ENCODE peak calls at places on chromosomes 3 and 15, in four cellular contexts. V is K562, O is GM12878, Q is HepG2. R is an unnamed sample.

GRCh38 chr15:77504310-77504709 is 83.6 kb downstream of the HMG20A start:
- DNase-seq in V (no peak), Q (no peak), O (no peak), R (no peak)

GRCh38 chr3:140630866-140631265 is 47.0 kb upstream of the TRIM42 start:
- DNase-seq in V (no peak), O (no peak), Q (no peak), R (no peak)

GRCh38 chr3:87203807-87204206 is 23.3 kb upstream of the CHMP2B start:
- DNase-seq in Q (no peak), O (no peak), V (no peak), R (no peak)

GRCh38 chr3:182704926-182705325 is 88.4 kb upstream of the ATP11B start:
- DNase-seq in O (no peak), Q (no peak), V (peak; percentile 62), R (peak; percentile 65)

GRCh38 chr3:197485143-197485542 is 70.6 kb downstream of the BDH1 start:
- DNase-seq in Q (no peak), V (no peak), O (no peak), R (no peak)

GRCh38 chr3:177211503-177212277 is 14.4 kb upstream of the TBL1XR1 start:
- DNase-seq in O (no peak), V (no peak), Q (peak; percentile 74), R (no peak)

GRCh38 chr15:75335313-75335704 is 554 bp upstream of the COMMD4 start:
- DNase-seq in Q (no peak), V (no peak), O (no peak), R (no peak)

GRCh38 chr15:47908950-47909670 is 191.8 kb downstream of the SEMA6D start:
- DNase-seq in O (no peak), Q (no peak), V (no peak), R (no peak)

GRCh38 chr15:66623801-66624453 is 58.1 kb upstream of the LCTL start:
- DNase-seq in V (peak; percentile 83), Q (no peak), O (no peak), R (no peak)
- TF ChIP-seq NR2C2 in V (peak; percentile 92), Q (no peak), O (no peak), R (no peak)

GRCh38 chr3:13718000-13718399 is 161.9 kb downstream of the WNT7A start:
- DNase-seq in O (no peak), Q (no peak), V (no peak), R (no peak)
- TF ChIP-seq NR2C2 in O (no peak), Q (no peak), V (no peak), R (no peak)

DNA sequence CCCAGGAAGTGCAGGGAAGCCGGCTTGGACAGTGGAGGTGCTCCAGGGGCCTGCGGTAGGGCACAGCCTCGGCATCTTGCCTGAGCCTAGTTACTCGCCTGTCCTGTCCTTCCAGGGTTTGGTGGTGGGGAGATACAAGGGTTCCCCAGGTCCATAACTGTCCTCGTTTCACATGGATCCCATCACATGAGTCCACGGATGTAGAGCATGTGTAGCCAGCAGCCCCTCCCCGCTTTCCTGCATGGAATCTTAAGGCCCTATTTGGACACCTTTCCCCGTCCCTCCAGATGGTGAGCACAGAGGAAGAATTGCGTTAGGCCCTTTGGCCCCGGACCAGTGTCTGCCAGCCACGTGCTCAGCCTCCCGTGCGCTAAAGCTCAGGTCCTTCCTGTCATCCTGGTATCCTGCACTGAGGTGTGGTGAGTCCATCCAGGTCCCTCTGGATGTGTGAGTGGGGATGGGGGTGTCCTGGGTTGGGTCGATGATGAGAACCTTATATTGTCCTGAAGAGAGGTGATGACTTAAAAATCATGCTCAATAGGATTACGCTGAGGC is 230.4 kb downstream of the SNRPN start:
- DNase-seq in Q (no peak), O (no peak), V (no peak), R (no peak)
- TF ChIP-seq NR2C2 in Q (no peak), O (no peak), V (no peak), R (no peak)

GRCh38 chr15:70316059-70316600 is 218.4 kb upstream of the TLE3 start:
- DNase-seq in V (no peak), Q (no peak), O (no peak), R (no peak)

GRCh38 chr15:70320077-70320830 is 222.5 kb upstream of the TLE3 start:
- DNase-seq in V (no peak), Q (no peak), O (no peak), R (no peak)

GRCh38 chr15:70319466-70319865 is 221.7 kb upstream of the TLE3 start:
- DNase-seq in O (peak; percentile 86), Q (no peak), V (no peak), R (no peak)

GRCh38 chr15:70318996-70319465 is 221.3 kb upstream of the TLE3 start:
- DNase-seq in O (no peak), V (no peak), Q (no peak), R (no peak)

GRCh38 chr15:70318594-70318993 is 220.9 kb upstream of the TLE3 start:
- DNase-seq in O (no peak), Q (no peak), V (no peak), R (no peak)
- TF ChIP-seq NR2C2 in O (no peak), Q (no peak), V (no peak), R (no peak)